ENCODE peak calls at places on chromosomes 11 and 22, in seven cellular contexts. E is right lobe of liver, J is tibial nerve, M is stomach, X is transverse colon, C is IMR-90, S is H1. G is an unnamed sample. For H3K9me3, the result is how much of the 10 kb centered on the place peaks cover.

GRCh38 chr11:93474122-93474521 is 69.1 kb downstream of the SMCO4 start:
- DNase-seq in E (no peak), J (no peak), M (no peak), X (no peak), C (no peak), S (no peak), G (no peak)

GRCh38 chr11:66848671-66849500 is 5.6 kb downstream of the RCE1 start:
- DNase-seq in E (no peak), J (no peak), M (peak), X (no peak), C (no peak), S (no peak), G (peak)

GRCh38 chr11:65558002-65558784 is at the start of gene LTBP3:
- DNase-seq in E (peak), J (peak), M (peak), X (peak), C (peak), S (no peak), G (peak)

GRCh38 chr11:2093575-2094353 is 45.4 kb downstream of the IGF2 start:
- DNase-seq in E (peak), J (no peak), M (peak), X (no peak), C (no peak), S (no peak), G (peak)

GRCh38 chr11:18248561-18248960 is at the start of gene SAA2:
- DNase-seq in E (no peak), J (no peak), M (no peak), X (no peak), C (no peak), S (no peak), G (no peak)

GRCh38 chr11:118230088-118230487 is 5.3 kb upstream of the JAML start:
- DNase-seq in E (no peak), J (no peak), M (no peak), X (no peak), C (no peak), S (no peak), G (no peak)

GRCh38 chr11:108316061-108316460 is 93.2 kb downstream of the ATM start:
- DNase-seq in E (no peak), J (no peak), M (no peak), X (no peak), C (no peak), S (no peak), G (no peak)

GRCh38 chr22:20137671-20138416 is 6.2 kb downstream of the ZDHHC8 start:
- DNase-seq in E (no peak), J (no peak), M (no peak), X (no peak), C (no peak), S (no peak), G (peak)

GRCh38 chr11:117020873-117021564 is 77.2 kb downstream of the SIK3 start:
- DNase-seq in E (no peak), J (no peak), M (no peak), X (no peak), C (no peak), S (no peak), G (no peak)

GRCh38 chr22:38107692-38108515 is 2.6 kb downstream of the BAIAP2L2 start:
- DNase-seq in E (peak), J (no peak), M (peak), X (peak), C (no peak), S (no peak), G (no peak)

GRCh38 chr11:11583801-11584445 is 37.9 kb downstream of the GALNT18 start:
- DNase-seq in E (no peak), J (no peak), M (no peak), X (no peak), C (peak), S (no peak), G (no peak)

GRCh38 chr22:22894740-22895731 is 7.4 kb downstream of the IGLL5 start:
- DNase-seq in E (no peak), J (no peak), M (no peak), X (peak), C (no peak), S (no peak), G (no peak)

GRCh38 chr22:26673485-26673884 is 16.1 kb downstream of the MIAT start:
- DNase-seq in E (no peak), J (no peak), M (no peak), X (peak), C (no peak), S (no peak), G (no peak)

GRCh38 chr11:119236891-119237290 is 30.8 kb downstream of the CBL start:
- DNase-seq in E (no peak), J (no peak), M (no peak), X (no peak), C (peak), S (no peak), G (no peak)

GRCh38 chr11:75782540-75783263 is 14.1 kb downstream of the DGAT2 start:
- DNase-seq in E (peak), J (no peak), M (no peak), X (no peak), C (no peak), S (no peak), G (no peak)

GRCh38 chr11:75279273-75279672 is 38.7 kb downstream of the TPBGL start:
- DNase-seq in E (no peak), J (no peak), M (no peak), X (no peak), C (peak), S (no peak), G (peak)

GRCh38 chr11:125724125-125724524 is 22.0 kb upstream of the PATE1 start:
- DNase-seq in E (no peak), J (no peak), M (no peak), X (no peak), C (peak), S (no peak), G (no peak)

GRCh38 chr11:29527391-29527936 is 489.4 kb downstream of the KCNA4 start:
- DNase-seq in E (no peak), J (no peak), M (no peak), X (no peak), C (peak), S (no peak), G (no peak)

GRCh38 chr11:59865031-59865430 is 1.3 kb downstream of the TCN1 start:
- DNase-seq in E (no peak), J (no peak), M (no peak), X (no peak), C (no peak), S (no peak), G (no peak)

GRCh38 chr11:60376601-60377000 is 1.7 kb upstream of the MS4A7 start:
- DNase-seq in E (no peak), J (no peak), M (no peak), X (no peak), C (no peak), S (no peak), G (no peak)

GRCh38 chr22:39594411-39594810 is 23.9 kb downstream of the CACNA1I start:
- DNase-seq in E (no peak), J (no peak), M (no peak), X (no peak), C (no peak), S (no peak), G (no peak)

GRCh38 chr11:126345759-126346585 is 9.5 kb upstream of the ST3GAL4 start:
- DNase-seq in E (peak), J (no peak), M (no peak), X (no peak), C (peak), S (no peak), G (peak)

GRCh38 chr11:70542811-70543210 is 144.5 kb downstream of the CTTN start:
- DNase-seq in E (peak), J (no peak), M (no peak), X (no peak), C (no peak), S (no peak), G (no peak)

GRCh38 chr11:84437129-84438123 is 1151.3 kb upstream of the CCDC90B start:
- DNase-seq in E (no peak), J (no peak), M (peak), X (peak), C (no peak), S (peak), G (no peak)

GRCh38 chr11:8213390-8213789 is 44.6 kb upstream of the RIC3 start:
- DNase-seq in E (no peak), J (no peak), M (no peak), X (no peak), C (no peak), S (no peak), G (no peak)

GRCh38 chr11:19050281-19050680 is 10.2 kb downstream of the MRGPRX2 start:
- DNase-seq in E (no peak), J (no peak), M (no peak), X (no peak), C (no peak), S (no peak), G (no peak)

GRCh38 chr22:25082096-25082495 is 117.6 kb upstream of the CRYBB3 start:
- DNase-seq in E (no peak), J (no peak), M (no peak), X (no peak), C (no peak), S (no peak), G (no peak)

GRCh38 chr22:25078591-25078990 is 121.1 kb upstream of the CRYBB3 start:
- DNase-seq in E (no peak), J (no peak), M (no peak), X (no peak), C (no peak), S (no peak), G (no peak)

GRCh38 chr22:25080855-25081254 is 118.8 kb upstream of the CRYBB3 start:
- DNase-seq in E (no peak), J (no peak), M (no peak), X (no peak), C (no peak), S (no peak), G (no peak)

GRCh38 chr22:25083414-25084166 is 116.1 kb upstream of the CRYBB3 start:
- DNase-seq in E (no peak), J (no peak), M (no peak), X (peak), C (no peak), S (no peak), G (no peak)

DNA sequence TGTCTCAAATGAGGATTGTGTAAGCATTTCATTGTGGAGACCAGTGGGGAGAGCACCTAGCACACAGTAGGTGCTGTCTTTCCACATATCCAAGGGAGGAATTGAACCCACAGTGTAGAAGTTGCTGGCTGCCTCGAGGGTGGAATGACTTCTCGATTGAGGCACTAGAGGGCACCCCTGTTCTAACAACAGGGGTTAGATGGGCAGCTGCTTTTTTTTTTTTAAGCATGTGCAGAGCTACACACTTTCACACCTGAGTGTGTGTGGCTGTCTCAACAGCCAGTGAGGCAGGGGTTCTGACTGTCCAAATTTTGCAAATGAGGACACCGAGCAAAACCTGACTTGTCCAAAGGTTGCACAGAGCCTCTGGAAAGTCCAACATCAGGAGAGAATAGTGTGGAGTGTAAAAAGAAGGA is 118.2 kb upstream of the CRYBB3 start:
- DNase-seq in E (no peak), J (peak), M (peak), X (peak), C (peak), S (no peak), G (no peak)
- TF ChIP-seq CTCF in E (peak), J (no peak), M (peak), X (peak), C (peak), S (peak), G (peak)

DNA sequence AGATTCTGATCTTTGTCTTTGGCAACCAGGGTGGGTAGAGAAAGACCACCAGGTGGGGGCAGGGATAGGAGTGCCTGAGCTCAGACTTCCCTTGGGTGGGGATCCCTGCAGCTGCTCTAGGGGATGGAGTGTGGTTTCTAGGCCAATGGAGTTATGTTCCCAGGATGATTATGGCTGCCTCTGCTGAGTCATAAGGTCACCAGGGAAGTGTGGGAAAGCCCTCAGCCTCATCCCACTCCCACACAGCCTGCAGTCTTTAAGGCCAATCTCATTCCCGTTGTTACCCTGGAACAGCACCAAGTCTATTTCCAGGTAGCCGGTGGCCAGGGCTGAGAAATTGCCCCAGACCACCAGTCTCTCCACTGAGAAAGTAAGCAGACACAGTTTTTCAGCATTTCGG is 2269.3 kb upstream of the RAG2 start:
- DNase-seq in E (no peak), J (no peak), M (no peak), X (no peak), C (no peak), S (no peak), G (no peak)
- H3K9me3 ChIP-seq in E (under half), J (under half), M (under half), X (under half), C (under half), S (under half), G (under half)

GRCh38 chr22:50523458-50523805 is 2.0 kb downstream of the SCO2 start:
- DNase-seq in E (no peak), J (no peak), M (no peak), X (no peak), C (no peak), S (no peak), G (no peak)

GRCh38 chr22:50521710-50522109 is 3.7 kb downstream of the SCO2 start:
- DNase-seq in E (no peak), J (no peak), M (no peak), X (no peak), C (no peak), S (no peak), G (no peak)

GRCh38 chr22:50522208-50522805 is 3.1 kb downstream of the SCO2 start:
- DNase-seq in E (no peak), J (no peak), M (no peak), X (no peak), C (no peak), S (no peak), G (no peak)

GRCh38 chr22:50523806-50524663 is 1.4 kb downstream of the SCO2 start:
- DNase-seq in E (peak), J (no peak), M (no peak), X (peak), C (no peak), S (no peak), G (peak)

DNA sequence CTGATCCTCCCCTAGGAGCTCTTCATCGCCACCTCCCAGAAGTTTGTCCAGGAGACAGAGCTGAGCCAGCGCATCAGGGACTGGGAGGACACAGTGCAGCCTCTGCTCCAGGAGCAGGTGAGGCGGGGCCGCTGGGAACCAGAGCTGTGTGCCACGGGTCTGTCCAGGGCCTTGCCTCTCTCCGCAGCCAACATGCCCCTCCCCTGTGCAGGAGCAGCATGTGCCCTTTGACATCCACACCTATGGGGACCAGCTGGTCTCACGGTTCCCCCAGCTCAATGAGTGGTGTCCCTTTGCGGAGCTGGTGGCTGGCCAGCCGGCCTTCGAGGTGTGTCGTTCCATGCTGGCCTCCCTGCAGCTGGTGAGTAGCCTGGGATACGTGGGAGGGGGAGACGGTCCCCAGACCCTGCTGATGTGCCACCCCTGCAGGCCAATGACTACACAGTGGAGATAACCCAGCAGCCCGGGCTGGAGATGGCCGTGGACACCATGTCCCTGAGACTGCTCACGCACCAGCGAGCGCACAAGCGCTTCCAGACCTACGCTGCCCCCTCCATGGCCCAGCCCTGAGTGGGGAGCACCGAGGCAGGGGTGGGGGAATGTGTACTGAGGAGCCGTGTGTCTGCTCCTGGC is 2.5 kb downstream of the SCO2 start:
- DNase-seq in E (no peak), J (no peak), M (no peak), X (no peak), C (no peak), S (no peak), G (peak)
- TF ChIP-seq POLR2A in E (no peak), J (no peak), M (no peak), X (no peak), C (no peak), S (no peak), G (no peak)

DNA sequence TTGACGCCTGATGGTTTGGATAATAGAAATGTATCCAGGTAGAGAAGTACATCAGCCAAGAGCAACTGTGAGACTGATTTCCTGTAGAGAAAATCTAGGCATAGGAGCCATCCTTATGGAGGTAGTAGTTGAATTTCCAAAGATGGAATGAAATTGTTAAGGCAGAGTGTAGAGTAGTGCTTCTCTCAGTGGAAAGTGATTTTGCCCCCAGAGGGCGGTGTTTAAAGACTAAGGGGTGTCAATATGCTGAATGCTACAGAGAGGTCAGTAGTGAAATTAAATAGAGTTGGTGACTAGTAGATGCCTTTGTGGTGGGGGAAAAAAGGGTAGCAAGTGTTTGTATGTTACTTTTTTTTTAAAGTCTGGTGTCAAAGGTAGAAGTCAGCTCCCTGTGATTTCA is 54.5 kb downstream of the TRIM44 start:
- DNase-seq in E (no peak), J (no peak), M (no peak), X (no peak), C (no peak), S (no peak), G (no peak)
- TF ChIP-seq CTCF in E (no peak), J (no peak), M (no peak), X (no peak), C (no peak), S (no peak), G (no peak)

DNA sequence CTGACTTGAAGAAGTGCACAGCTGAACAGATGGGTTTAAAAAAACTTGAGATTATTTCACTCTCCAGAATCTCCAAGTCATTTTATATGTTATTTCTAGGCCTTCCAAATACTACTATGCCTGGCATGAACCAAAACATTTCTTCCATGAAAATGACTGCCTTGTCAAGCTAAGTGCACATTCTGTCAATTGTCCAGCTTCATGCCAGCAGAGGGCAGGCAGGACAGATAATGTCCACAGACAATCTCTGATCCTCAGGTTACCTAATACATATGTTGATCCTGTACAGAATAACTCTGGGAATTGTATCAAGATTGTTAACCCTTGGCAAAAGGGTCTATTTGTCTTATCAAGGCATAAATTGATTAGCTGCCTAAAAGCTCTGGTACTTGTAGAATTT is 229.5 kb downstream of the AASDHPPT start:
- DNase-seq in E (no peak), J (no peak), M (no peak), X (no peak), C (no peak), S (no peak), G (no peak)
- H3K9me3 ChIP-seq in E (under half), J (under half), M (under half), X (under half), C (under half), S (under half), G (under half)

GRCh38 chr11:131425285-131425684 is 54.9 kb downstream of the NTM start:
- DNase-seq in E (no peak), J (no peak), M (peak), X (no peak), C (no peak), S (no peak), G (no peak)
- TF ChIP-seq POLR2A in E (no peak), J (no peak), M (no peak), X (no peak), C (no peak), S (no peak), G (no peak)

G was measured in heart left ventricle.